ENCODE peak calls at places on chromosomes 4 and X, in four cellular contexts. One of them, this sample, is unnamed.

GRCh38 chr4:155629831-155630425 is 36.7 kb upstream of the GUCY1A1 start:
- DNase-seq in cardiac muscle cell: no peak
- DNase-seq in transverse colon: no peak
- DNase-seq in uterus: no peak
- DNase-seq in this sample: no peak

GRCh38 chrX:11555759-11556158 is 110.0 kb downstream of the ARHGAP6 start:
- DNase-seq in transverse colon: no peak
- DNase-seq in uterus: no peak
- DNase-seq in cardiac muscle cell: peak; percentile 52
- DNase-seq in this sample: no peak

GRCh38 chr4:95095352-95095974 is 337.7 kb downstream of the BMPR1B start:
- DNase-seq in transverse colon: no peak
- DNase-seq in cardiac muscle cell: peak; percentile 62
- DNase-seq in uterus: no peak
- DNase-seq in this sample: no peak

GRCh38 chrX:36160056-36160455 is 240.5 kb downstream of the CFAP47 start:
- DNase-seq in cardiac muscle cell: no peak
- DNase-seq in transverse colon: no peak
- DNase-seq in uterus: no peak
- DNase-seq in this sample: no peak

GRCh38 chr4:125085-125820 is 952 bp downstream of the ZNF718 start:
- DNase-seq in cardiac muscle cell: peak; percentile 37
- DNase-seq in transverse colon: peak; percentile 53
- DNase-seq in uterus: no peak
- DNase-seq in this sample: peak; percentile 86

GRCh38 chr4:55079451-55080173 is 45.8 kb downstream of the KDR start:
- DNase-seq in uterus: no peak
- DNase-seq in cardiac muscle cell: peak; percentile 21
- DNase-seq in transverse colon: no peak
- DNase-seq in this sample: peak; percentile 71

GRCh38 chrX:123854329-123854728 is 5.5 kb upstream of the XIAP start:
- DNase-seq in transverse colon: no peak
- DNase-seq in uterus: no peak
- DNase-seq in cardiac muscle cell: peak; percentile 17
- DNase-seq in this sample: no peak

GRCh38 chr4:3515646-3516045 is 16.6 kb downstream of the LRPAP1 start:
- DNase-seq in transverse colon: no peak
- DNase-seq in cardiac muscle cell: no peak
- DNase-seq in uterus: no peak
- DNase-seq in this sample: peak; percentile 72

GRCh38 chrX:136963973-136964372 is 69.8 kb downstream of the GPR101 start:
- DNase-seq in transverse colon: no peak
- DNase-seq in cardiac muscle cell: no peak
- DNase-seq in uterus: no peak
- DNase-seq in this sample: no peak

GRCh38 chr4:132542228-132542627 is 606.9 kb upstream of the PCDH10 start:
- DNase-seq in uterus: no peak
- DNase-seq in transverse colon: no peak
- DNase-seq in cardiac muscle cell: no peak
- DNase-seq in this sample: no peak

GRCh38 chr4:132540797-132541196 is 608.3 kb upstream of the PCDH10 start:
- DNase-seq in cardiac muscle cell: no peak
- DNase-seq in uterus: no peak
- DNase-seq in transverse colon: no peak
- DNase-seq in this sample: no peak

DNA sequence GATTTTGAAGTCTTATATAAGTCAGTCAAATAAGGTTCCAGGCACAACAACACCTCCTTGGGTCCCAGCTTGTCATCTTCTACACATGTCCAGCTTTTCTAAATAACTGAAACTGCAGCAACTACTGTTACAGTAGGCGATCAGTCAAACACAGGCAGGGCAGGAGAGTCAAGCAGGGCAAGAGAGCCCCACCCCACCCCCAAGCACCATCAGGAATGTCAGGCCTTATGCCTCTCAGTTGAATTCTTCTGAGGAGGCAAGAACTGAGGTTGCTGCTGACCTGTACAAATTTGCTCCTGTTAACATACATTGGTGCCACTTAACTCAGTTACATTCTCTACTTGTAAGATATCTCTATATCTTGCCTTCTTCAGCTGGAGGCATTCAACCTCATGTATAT is 608.8 kb upstream of the PCDH10 start:
- DNase-seq in uterus: no peak
- DNase-seq in transverse colon: no peak
- DNase-seq in cardiac muscle cell: no peak
- DNase-seq in this sample: peak; percentile 48
- H3K27me3 ChIP-seq in uterus: no peaks in the 10 kb centered on the region
- H3K27me3 ChIP-seq in transverse colon: no peaks in the 10 kb centered on the region
- H3K27me3 ChIP-seq in cardiac muscle cell: no peaks in the 10 kb centered on the region
- H3K27me3 ChIP-seq in this sample: no peaks in the 10 kb centered on the region

GRCh38 chr4:139522457-139522856 is 33.6 kb downstream of the SETD7 start:
- DNase-seq in uterus: no peak
- DNase-seq in cardiac muscle cell: no peak
- DNase-seq in transverse colon: no peak
- DNase-seq in this sample: peak; percentile 63
- H3K36me3 ChIP-seq in uterus: no peaks in the 10 kb centered on the region
- H3K36me3 ChIP-seq in cardiac muscle cell: peaks cover 36% of the 10 kb centered on the region
- H3K36me3 ChIP-seq in transverse colon: peaks cover 14% of the 10 kb centered on the region
- H3K36me3 ChIP-seq in this sample: peaks cover 80% of the 10 kb centered on the region

DNA sequence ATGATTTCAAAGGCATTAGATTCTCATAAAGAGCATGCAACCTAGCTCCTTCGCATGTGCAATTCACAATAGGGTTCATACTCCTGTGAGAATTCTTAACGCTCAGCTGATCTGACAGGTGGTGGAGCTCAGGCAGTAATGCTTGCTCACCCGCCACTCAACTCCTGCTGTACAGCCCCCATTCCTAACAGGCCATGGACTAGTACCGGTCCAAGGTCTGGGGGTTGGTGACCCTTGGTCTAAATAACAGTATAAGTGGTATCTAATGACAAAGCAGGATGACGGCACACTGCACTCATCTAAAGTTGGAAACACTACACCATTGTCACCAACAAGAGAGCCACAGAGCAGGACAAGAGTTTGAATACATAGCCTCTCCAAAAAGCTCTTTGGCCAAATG is 28.5 kb downstream of the ADGRA3 start:
- DNase-seq in uterus: no peak
- DNase-seq in cardiac muscle cell: no peak
- DNase-seq in transverse colon: no peak
- DNase-seq in this sample: no peak
- H3K4me1 ChIP-seq in uterus: peaks cover 6% of the 10 kb centered on the region
- H3K4me1 ChIP-seq in cardiac muscle cell: peaks cover 24% of the 10 kb centered on the region
- H3K4me1 ChIP-seq in transverse colon: peaks cover 29% of the 10 kb centered on the region
- H3K4me1 ChIP-seq in this sample: no peaks in the 10 kb centered on the region

GRCh38 chrX:40094900-40095587 is 2.7 kb downstream of the BCOR start:
- DNase-seq in uterus: no peak
- DNase-seq in transverse colon: no peak
- DNase-seq in cardiac muscle cell: no peak
- DNase-seq in this sample: peak; percentile 67
- H3K27me3 ChIP-seq in uterus: peaks cover 5% of the 10 kb centered on the region
- H3K27me3 ChIP-seq in transverse colon: no peaks in the 10 kb centered on the region
- H3K27me3 ChIP-seq in cardiac muscle cell: peaks cover 36% of the 10 kb centered on the region
- H3K27me3 ChIP-seq in this sample: no peaks in the 10 kb centered on the region

DNA sequence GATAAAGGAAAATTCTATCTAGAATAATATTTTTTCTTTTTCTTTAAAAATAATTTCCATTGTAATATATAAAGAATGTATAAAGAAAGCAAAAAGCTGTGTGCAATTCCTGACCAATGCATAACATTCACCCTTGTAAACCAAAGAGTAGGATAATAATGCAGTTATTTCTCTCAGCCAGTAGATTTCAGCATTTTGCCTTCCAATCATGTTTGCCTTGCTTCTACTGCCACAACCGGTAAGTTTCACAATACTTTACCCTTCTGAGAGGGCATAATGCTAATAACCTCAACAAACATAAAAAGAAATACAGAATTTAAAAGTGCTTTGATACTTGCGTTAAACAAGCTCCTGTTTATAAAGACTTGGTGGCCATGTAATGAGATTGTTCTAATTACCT is 59.9 kb downstream of the CHIC2 start:
- DNase-seq in cardiac muscle cell: no peak
- DNase-seq in transverse colon: no peak
- DNase-seq in uterus: no peak
- DNase-seq in this sample: no peak
- H3K36me3 ChIP-seq in cardiac muscle cell: peaks cover 8% of the 10 kb centered on the region
- H3K36me3 ChIP-seq in transverse colon: no peaks in the 10 kb centered on the region
- H3K36me3 ChIP-seq in uterus: no peaks in the 10 kb centered on the region
- H3K36me3 ChIP-seq in this sample: no peaks in the 10 kb centered on the region

DNA sequence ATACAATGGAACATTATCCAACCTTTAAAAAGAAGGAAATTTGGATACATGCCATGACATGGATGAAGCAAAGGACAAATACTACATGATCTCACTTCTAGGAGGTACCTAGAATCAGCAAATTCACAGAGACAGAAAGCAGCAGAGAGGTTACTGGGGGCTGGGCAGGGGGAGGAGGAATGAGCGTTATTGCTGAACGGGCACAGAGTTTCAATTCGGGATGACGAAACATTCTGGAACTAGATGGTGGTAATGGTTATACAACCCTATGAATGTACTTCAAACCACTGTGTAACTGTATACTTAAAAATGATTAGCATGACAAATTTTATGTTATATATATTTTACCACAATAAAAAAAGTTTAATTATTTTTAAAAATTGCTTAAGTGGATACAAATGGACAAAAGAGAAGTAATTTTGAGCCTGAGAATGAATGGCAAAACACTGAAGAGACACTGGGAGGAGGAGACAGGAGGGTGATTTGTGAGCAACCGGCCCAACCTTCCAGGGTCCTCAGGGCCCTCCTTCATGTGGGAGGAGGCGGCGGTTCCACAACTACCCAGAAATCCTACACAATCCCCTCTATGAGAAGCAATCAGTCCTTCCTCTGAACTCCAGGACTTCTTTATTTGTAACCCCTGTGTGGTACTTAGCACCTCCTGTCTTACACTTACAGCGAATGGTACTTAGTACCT is 14.1 kb downstream of the ACSL1 start:
- DNase-seq in uterus: peak; percentile 43
- DNase-seq in transverse colon: no peak
- DNase-seq in cardiac muscle cell: peak; percentile 68
- DNase-seq in this sample: no peak
- H3K4me1 ChIP-seq in uterus: no peaks in the 10 kb centered on the region
- H3K4me1 ChIP-seq in transverse colon: peaks cover 21% of the 10 kb centered on the region
- H3K4me1 ChIP-seq in cardiac muscle cell: peaks cover 52% of the 10 kb centered on the region
- H3K4me1 ChIP-seq in this sample: peaks cover 34% of the 10 kb centered on the region